ENCODE peak calls at places on chromosomes 4 and X, in six cellular contexts. One of them, this sample, is unnamed.

GRCh38 chr4:121358473-121358872 is 22.3 kb downstream of the QRFPR start:
- DNase-seq in kidney glomerular epithelial cell: no peak
- DNase-seq in choroid plexus epithelial cell: peak
- DNase-seq in stimulated activated CD4-positive, alpha-beta T cell treated with anti-CD3 and anti-CD28 coated beads, Interleukin-1b, Interleukin-23, amount 100 ng/mL, for 24 hours: no peak
- DNase-seq in GM19239: no peak
- DNase-seq in pulmonary artery endothelial cell: no peak
- DNase-seq in this sample: no peak

GRCh38 chrX:427812-428725 is 41.4 kb upstream of the PPP2R3B start:
- DNase-seq in kidney glomerular epithelial cell: peak
- DNase-seq in GM19239: no peak
- DNase-seq in choroid plexus epithelial cell: peak
- DNase-seq in stimulated activated CD4-positive, alpha-beta T cell treated with anti-CD3 and anti-CD28 coated beads, Interleukin-1b, Interleukin-23, amount 100 ng/mL, for 24 hours: no peak
- DNase-seq in pulmonary artery endothelial cell: no peak
- DNase-seq in this sample: no peak

GRCh38 chrX:150212672-150213480 is 150.2 kb upstream of the MAMLD1 start:
- DNase-seq in stimulated activated CD4-positive, alpha-beta T cell treated with anti-CD3 and anti-CD28 coated beads, Interleukin-1b, Interleukin-23, amount 100 ng/mL, for 24 hours: no peak
- DNase-seq in pulmonary artery endothelial cell: peak
- DNase-seq in GM19239: no peak
- DNase-seq in kidney glomerular epithelial cell: no peak
- DNase-seq in choroid plexus epithelial cell: peak
- DNase-seq in this sample: no peak

GRCh38 chr4:108834167-108834566 is 71.3 kb upstream of the ETNPPL start:
- DNase-seq in pulmonary artery endothelial cell: no peak
- DNase-seq in choroid plexus epithelial cell: peak
- DNase-seq in stimulated activated CD4-positive, alpha-beta T cell treated with anti-CD3 and anti-CD28 coated beads, Interleukin-1b, Interleukin-23, amount 100 ng/mL, for 24 hours: no peak
- DNase-seq in kidney glomerular epithelial cell: no peak
- DNase-seq in GM19239: no peak
- DNase-seq in this sample: no peak

GRCh38 chr4:16157609-16158503 is 68.4 kb downstream of the TAPT1 start:
- DNase-seq in stimulated activated CD4-positive, alpha-beta T cell treated with anti-CD3 and anti-CD28 coated beads, Interleukin-1b, Interleukin-23, amount 100 ng/mL, for 24 hours: no peak
- DNase-seq in GM19239: no peak
- DNase-seq in kidney glomerular epithelial cell: no peak
- DNase-seq in choroid plexus epithelial cell: peak
- DNase-seq in pulmonary artery endothelial cell: no peak
- DNase-seq in this sample: no peak

GRCh38 chrX:103681443-103681842 is 5.1 kb downstream of the MORF4L2 start:
- DNase-seq in choroid plexus epithelial cell: no peak
- DNase-seq in pulmonary artery endothelial cell: no peak
- DNase-seq in GM19239: no peak
- DNase-seq in kidney glomerular epithelial cell: no peak
- DNase-seq in stimulated activated CD4-positive, alpha-beta T cell treated with anti-CD3 and anti-CD28 coated beads, Interleukin-1b, Interleukin-23, amount 100 ng/mL, for 24 hours: no peak
- DNase-seq in this sample: no peak

GRCh38 chr4:86963697-86964096 is 28.9 kb downstream of the AFF1 start:
- DNase-seq in stimulated activated CD4-positive, alpha-beta T cell treated with anti-CD3 and anti-CD28 coated beads, Interleukin-1b, Interleukin-23, amount 100 ng/mL, for 24 hours: no peak
- DNase-seq in choroid plexus epithelial cell: no peak
- DNase-seq in pulmonary artery endothelial cell: no peak
- DNase-seq in GM19239: no peak
- DNase-seq in kidney glomerular epithelial cell: peak
- DNase-seq in this sample: no peak

GRCh38 chr4:55553442-55553841 is 6.7 kb upstream of the CLOCK start:
- DNase-seq in choroid plexus epithelial cell: peak
- DNase-seq in GM19239: no peak
- DNase-seq in kidney glomerular epithelial cell: peak
- DNase-seq in pulmonary artery endothelial cell: no peak
- DNase-seq in stimulated activated CD4-positive, alpha-beta T cell treated with anti-CD3 and anti-CD28 coated beads, Interleukin-1b, Interleukin-23, amount 100 ng/mL, for 24 hours: no peak
- DNase-seq in this sample: no peak

GRCh38 chrX:12149670-12150407 is 11.6 kb downstream of the FRMPD4 start:
- DNase-seq in kidney glomerular epithelial cell: no peak
- DNase-seq in stimulated activated CD4-positive, alpha-beta T cell treated with anti-CD3 and anti-CD28 coated beads, Interleukin-1b, Interleukin-23, amount 100 ng/mL, for 24 hours: no peak
- DNase-seq in GM19239: no peak
- DNase-seq in choroid plexus epithelial cell: no peak
- DNase-seq in pulmonary artery endothelial cell: no peak
- DNase-seq in this sample: no peak

GRCh38 chr4:89119166-89119565 is 7.8 kb downstream of the TIGD2 start:
- DNase-seq in stimulated activated CD4-positive, alpha-beta T cell treated with anti-CD3 and anti-CD28 coated beads, Interleukin-1b, Interleukin-23, amount 100 ng/mL, for 24 hours: no peak
- DNase-seq in pulmonary artery endothelial cell: no peak
- DNase-seq in choroid plexus epithelial cell: peak
- DNase-seq in GM19239: no peak
- DNase-seq in kidney glomerular epithelial cell: no peak
- DNase-seq in this sample: no peak

GRCh38 chrX:155819966-155820491 is 61.1 kb upstream of the VAMP7 start:
- DNase-seq in choroid plexus epithelial cell: peak
- DNase-seq in GM19239: peak
- DNase-seq in pulmonary artery endothelial cell: peak
- DNase-seq in kidney glomerular epithelial cell: peak
- DNase-seq in stimulated activated CD4-positive, alpha-beta T cell treated with anti-CD3 and anti-CD28 coated beads, Interleukin-1b, Interleukin-23, amount 100 ng/mL, for 24 hours: peak
- DNase-seq in this sample: no peak

GRCh38 chrX:10199212-10199611 is 42.4 kb downstream of the CLCN4 start:
- DNase-seq in choroid plexus epithelial cell: peak
- DNase-seq in GM19239: no peak
- DNase-seq in pulmonary artery endothelial cell: no peak
- DNase-seq in kidney glomerular epithelial cell: no peak
- DNase-seq in stimulated activated CD4-positive, alpha-beta T cell treated with anti-CD3 and anti-CD28 coated beads, Interleukin-1b, Interleukin-23, amount 100 ng/mL, for 24 hours: no peak
- DNase-seq in this sample: peak

GRCh38 chrX:78075787-78076389 is 28.2 kb upstream of the PGK1 start:
- DNase-seq in stimulated activated CD4-positive, alpha-beta T cell treated with anti-CD3 and anti-CD28 coated beads, Interleukin-1b, Interleukin-23, amount 100 ng/mL, for 24 hours: no peak
- DNase-seq in pulmonary artery endothelial cell: no peak
- DNase-seq in choroid plexus epithelial cell: no peak
- DNase-seq in kidney glomerular epithelial cell: no peak
- DNase-seq in GM19239: no peak
- DNase-seq in this sample: no peak

GRCh38 chr4:35548921-35549320 is 695.4 kb downstream of the ARAP2 start:
- DNase-seq in kidney glomerular epithelial cell: no peak
- DNase-seq in choroid plexus epithelial cell: no peak
- DNase-seq in pulmonary artery endothelial cell: no peak
- DNase-seq in stimulated activated CD4-positive, alpha-beta T cell treated with anti-CD3 and anti-CD28 coated beads, Interleukin-1b, Interleukin-23, amount 100 ng/mL, for 24 hours: no peak
- DNase-seq in GM19239: no peak
- DNase-seq in this sample: no peak

GRCh38 chr4:9931196-9931595 is 90.1 kb downstream of the SLC2A9 start:
- DNase-seq in stimulated activated CD4-positive, alpha-beta T cell treated with anti-CD3 and anti-CD28 coated beads, Interleukin-1b, Interleukin-23, amount 100 ng/mL, for 24 hours: no peak
- DNase-seq in choroid plexus epithelial cell: no peak
- DNase-seq in GM19239: no peak
- DNase-seq in pulmonary artery endothelial cell: no peak
- DNase-seq in kidney glomerular epithelial cell: no peak
- DNase-seq in this sample: no peak

GRCh38 chrX:11665144-11666040 is at the start of gene ARHGAP6:
- DNase-seq in stimulated activated CD4-positive, alpha-beta T cell treated with anti-CD3 and anti-CD28 coated beads, Interleukin-1b, Interleukin-23, amount 100 ng/mL, for 24 hours: no peak
- DNase-seq in choroid plexus epithelial cell: peak
- DNase-seq in pulmonary artery endothelial cell: no peak
- DNase-seq in GM19239: no peak
- DNase-seq in kidney glomerular epithelial cell: peak
- DNase-seq in this sample: no peak

This sample was measured in GM18507.